ENCODE peak calls at places on chromosomes 7 and 10, in six cellular contexts. One of them, this sample, is unnamed.

GRCh38 chr10:111756541-111757061 is 427.0 kb downstream of the GPAM start:
- DNase-seq in adrenal gland: peak; percentile 30
- DNase-seq in body of pancreas: peak; percentile 43
- DNase-seq in lower lobe of right lung: peak; percentile 38
- DNase-seq in choroid plexus epithelial cell: peak; percentile 30
- DNase-seq in fibroblast of pulmonary artery: no peak
- DNase-seq in this sample: no peak

GRCh38 chr7:37208528-37208927 is 240.1 kb downstream of the ELMO1 start:
- DNase-seq in adrenal gland: peak; percentile 73
- DNase-seq in body of pancreas: peak; percentile 55
- DNase-seq in lower lobe of right lung: no peak
- DNase-seq in choroid plexus epithelial cell: peak; percentile 96
- DNase-seq in fibroblast of pulmonary artery: peak; percentile 96
- DNase-seq in this sample: peak; percentile 53

GRCh38 chr10:4008676-4009382 is 223.8 kb upstream of the KLF6 start:
- DNase-seq in adrenal gland: no peak
- DNase-seq in body of pancreas: no peak
- DNase-seq in lower lobe of right lung: no peak
- DNase-seq in choroid plexus epithelial cell: no peak
- DNase-seq in fibroblast of pulmonary artery: no peak
- DNase-seq in this sample: no peak

GRCh38 chr10:112209534-112210200 is 26.1 kb upstream of the GPAM start:
- DNase-seq in adrenal gland: peak; percentile 55
- DNase-seq in body of pancreas: no peak
- DNase-seq in lower lobe of right lung: no peak
- DNase-seq in choroid plexus epithelial cell: no peak
- DNase-seq in fibroblast of pulmonary artery: no peak
- DNase-seq in this sample: no peak

GRCh38 chr7:30470163-30470770 is 8.3 kb downstream of the NOD1 start:
- DNase-seq in adrenal gland: peak; percentile 77
- DNase-seq in body of pancreas: peak; percentile 27
- DNase-seq in lower lobe of right lung: no peak
- DNase-seq in choroid plexus epithelial cell: peak; percentile 34
- DNase-seq in fibroblast of pulmonary artery: peak; percentile 54
- DNase-seq in this sample: no peak

GRCh38 chr10:30829921-30830671 is 200.5 kb upstream of the LYZL2 start:
- DNase-seq in adrenal gland: no peak
- DNase-seq in body of pancreas: no peak
- DNase-seq in lower lobe of right lung: no peak
- DNase-seq in choroid plexus epithelial cell: peak; percentile 61
- DNase-seq in fibroblast of pulmonary artery: peak; percentile 53
- DNase-seq in this sample: no peak

GRCh38 chr10:95401704-95402469 is 111.1 kb upstream of the PDLIM1 start:
- DNase-seq in adrenal gland: no peak
- DNase-seq in body of pancreas: no peak
- DNase-seq in lower lobe of right lung: no peak
- DNase-seq in choroid plexus epithelial cell: no peak
- DNase-seq in fibroblast of pulmonary artery: no peak
- DNase-seq in this sample: no peak

GRCh38 chr10:25328361-25328760 is 153.6 kb downstream of the GPR158 start:
- DNase-seq in adrenal gland: no peak
- DNase-seq in body of pancreas: no peak
- DNase-seq in lower lobe of right lung: no peak
- DNase-seq in choroid plexus epithelial cell: no peak
- DNase-seq in fibroblast of pulmonary artery: no peak
- DNase-seq in this sample: no peak

GRCh38 chr10:35005868-35006267 is 84.3 kb downstream of the CUL2 start:
- DNase-seq in adrenal gland: no peak
- DNase-seq in body of pancreas: no peak
- DNase-seq in lower lobe of right lung: no peak
- DNase-seq in choroid plexus epithelial cell: peak; percentile 99
- DNase-seq in fibroblast of pulmonary artery: peak; percentile 99
- DNase-seq in this sample: no peak

GRCh38 chr10:92929896-92930295 is 81.6 kb downstream of the EXOC6 start:
- DNase-seq in adrenal gland: no peak
- DNase-seq in body of pancreas: no peak
- DNase-seq in lower lobe of right lung: no peak
- DNase-seq in choroid plexus epithelial cell: no peak
- DNase-seq in fibroblast of pulmonary artery: no peak
- DNase-seq in this sample: no peak

GRCh38 chr10:114648368-114648767 is 9.7 kb downstream of the ABLIM1 start:
- DNase-seq in adrenal gland: peak; percentile 82
- DNase-seq in body of pancreas: no peak
- DNase-seq in lower lobe of right lung: no peak
- DNase-seq in choroid plexus epithelial cell: peak; percentile 63
- DNase-seq in fibroblast of pulmonary artery: peak; percentile 59
- DNase-seq in this sample: no peak

GRCh38 chr10:79342811-79343541 is 4.3 kb upstream of the PPIF start:
- DNase-seq in adrenal gland: peak; percentile 47
- DNase-seq in body of pancreas: peak; percentile 65
- DNase-seq in lower lobe of right lung: no peak
- DNase-seq in choroid plexus epithelial cell: no peak
- DNase-seq in fibroblast of pulmonary artery: no peak
- DNase-seq in this sample: no peak

GRCh38 chr7:113774182-113774807 is 144.5 kb downstream of the PPP1R3A start:
- DNase-seq in adrenal gland: peak; percentile 8
- DNase-seq in body of pancreas: peak; percentile 17
- DNase-seq in lower lobe of right lung: no peak
- DNase-seq in choroid plexus epithelial cell: peak; percentile 87
- DNase-seq in fibroblast of pulmonary artery: peak; percentile 66
- DNase-seq in this sample: no peak

GRCh38 chr10:100101526-100102076 is 19.9 kb upstream of the CPN1 start:
- DNase-seq in adrenal gland: no peak
- DNase-seq in body of pancreas: no peak
- DNase-seq in lower lobe of right lung: no peak
- DNase-seq in choroid plexus epithelial cell: peak; percentile 6
- DNase-seq in fibroblast of pulmonary artery: peak; percentile 37
- DNase-seq in this sample: no peak

DNA sequence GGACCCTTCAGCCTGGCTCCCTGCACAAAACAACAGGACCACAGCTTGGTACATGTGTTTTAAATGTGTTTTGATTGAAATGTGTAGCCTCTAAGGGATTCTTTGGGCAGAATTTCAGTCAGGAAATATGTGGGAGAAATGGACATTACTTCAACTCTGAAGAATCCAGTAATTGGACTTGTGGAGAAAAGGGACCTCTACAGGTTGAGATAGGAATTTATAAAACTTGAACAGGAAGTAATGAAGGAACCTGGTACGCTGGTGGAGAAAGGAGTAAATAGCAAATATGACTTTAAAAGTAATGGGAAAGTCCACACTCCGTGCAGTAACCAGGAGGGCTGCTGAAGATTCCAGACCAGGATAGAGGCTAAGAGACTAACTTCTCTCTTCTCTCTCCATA is 220.5 kb downstream of the LHFPL3 start:
- DNase-seq in adrenal gland: no peak
- DNase-seq in body of pancreas: no peak
- DNase-seq in lower lobe of right lung: no peak
- DNase-seq in choroid plexus epithelial cell: no peak
- DNase-seq in fibroblast of pulmonary artery: no peak
- DNase-seq in this sample: no peak
- TF ChIP-seq CTCF in adrenal gland: no peak
- TF ChIP-seq CTCF in body of pancreas: peak; percentile 29
- TF ChIP-seq CTCF in lower lobe of right lung: no peak
- TF ChIP-seq CTCF in choroid plexus epithelial cell: no peak
- TF ChIP-seq CTCF in fibroblast of pulmonary artery: no peak
- TF ChIP-seq CTCF in this sample: no peak

DNA sequence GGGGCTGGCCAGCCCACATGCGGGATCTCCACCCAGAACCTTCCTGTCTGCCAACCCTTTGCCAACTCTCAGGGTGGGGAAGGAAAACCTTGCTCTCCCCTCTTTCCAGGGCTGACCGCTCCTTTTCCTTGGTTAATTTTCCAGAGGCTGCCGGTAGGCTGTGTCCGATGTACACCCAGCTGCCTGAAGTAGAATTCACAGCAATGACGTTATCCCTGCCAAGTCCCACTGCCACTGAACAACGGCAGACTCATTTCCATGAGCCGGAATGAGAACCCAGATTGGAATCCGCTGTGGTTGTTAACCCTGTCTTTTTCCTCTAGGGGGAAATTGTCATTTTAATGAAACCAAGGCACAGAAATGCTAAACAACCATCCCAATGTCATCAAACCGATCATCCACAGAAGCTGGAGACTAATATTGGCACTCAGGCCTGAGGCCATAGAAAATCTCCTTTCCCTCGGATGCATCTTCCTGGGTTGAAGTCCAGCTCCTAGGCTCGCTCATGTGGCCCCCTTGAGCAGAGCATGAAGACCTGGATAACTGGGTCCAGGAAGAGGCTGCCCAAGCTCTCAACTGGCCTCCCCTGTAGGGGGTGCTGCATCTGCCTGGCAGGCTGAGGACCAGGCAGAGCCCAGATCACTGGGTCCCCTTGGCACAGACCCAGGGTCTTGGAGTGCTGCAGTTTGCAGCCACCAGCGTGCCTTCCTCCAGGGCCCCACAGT is 30.4 kb downstream of the KLRG2 start:
- DNase-seq in adrenal gland: no peak
- DNase-seq in body of pancreas: no peak
- DNase-seq in lower lobe of right lung: no peak
- DNase-seq in choroid plexus epithelial cell: no peak
- DNase-seq in fibroblast of pulmonary artery: peak; percentile 52
- DNase-seq in this sample: no peak
- TF ChIP-seq CTCF in adrenal gland: no peak
- TF ChIP-seq CTCF in body of pancreas: no peak
- TF ChIP-seq CTCF in lower lobe of right lung: no peak
- TF ChIP-seq CTCF in choroid plexus epithelial cell: peak; percentile 19
- TF ChIP-seq CTCF in fibroblast of pulmonary artery: no peak
- TF ChIP-seq CTCF in this sample: no peak

DNA sequence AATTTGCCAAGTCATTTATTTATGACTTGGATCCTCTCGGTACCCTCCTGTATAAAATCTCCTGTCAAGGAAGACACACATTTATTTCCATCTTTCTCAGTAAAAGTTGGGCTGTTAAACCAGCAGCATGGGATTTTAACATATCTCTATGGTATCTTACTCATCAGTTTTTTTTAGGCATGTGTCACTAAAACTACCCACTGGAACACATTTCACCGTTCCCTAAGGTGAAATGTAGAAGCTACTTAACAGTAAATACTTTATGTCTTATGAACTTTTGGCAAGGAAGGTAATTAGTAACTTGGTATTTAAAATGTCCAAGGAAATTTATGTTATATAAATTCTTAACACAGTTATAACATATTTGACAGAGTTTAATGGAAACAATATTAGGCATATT is 152.5 kb upstream of the HDAC9 start:
- DNase-seq in adrenal gland: no peak
- DNase-seq in body of pancreas: no peak
- DNase-seq in lower lobe of right lung: no peak
- DNase-seq in choroid plexus epithelial cell: no peak
- DNase-seq in fibroblast of pulmonary artery: no peak
- DNase-seq in this sample: no peak
- TF ChIP-seq CTCF in adrenal gland: no peak
- TF ChIP-seq CTCF in body of pancreas: no peak
- TF ChIP-seq CTCF in lower lobe of right lung: no peak
- TF ChIP-seq CTCF in choroid plexus epithelial cell: no peak
- TF ChIP-seq CTCF in fibroblast of pulmonary artery: no peak
- TF ChIP-seq CTCF in this sample: no peak

GRCh38 chr10:59384761-59385160 is 22.4 kb upstream of the FAM13C start:
- DNase-seq in adrenal gland: no peak
- DNase-seq in body of pancreas: no peak
- DNase-seq in lower lobe of right lung: no peak
- DNase-seq in choroid plexus epithelial cell: no peak
- DNase-seq in fibroblast of pulmonary artery: no peak
- DNase-seq in this sample: no peak

GRCh38 chr10:59387951-59388431 is 25.6 kb upstream of the FAM13C start:
- DNase-seq in adrenal gland: no peak
- DNase-seq in body of pancreas: no peak
- DNase-seq in lower lobe of right lung: no peak
- DNase-seq in choroid plexus epithelial cell: peak; percentile 82
- DNase-seq in fibroblast of pulmonary artery: peak; percentile 90
- DNase-seq in this sample: no peak

GRCh38 chr10:59391060-59391459 is 28.7 kb upstream of the FAM13C start:
- DNase-seq in adrenal gland: no peak
- DNase-seq in body of pancreas: no peak
- DNase-seq in lower lobe of right lung: no peak
- DNase-seq in choroid plexus epithelial cell: no peak
- DNase-seq in fibroblast of pulmonary artery: no peak
- DNase-seq in this sample: no peak

GRCh38 chr10:59383908-59384307 is 21.6 kb upstream of the FAM13C start:
- DNase-seq in adrenal gland: no peak
- DNase-seq in body of pancreas: no peak
- DNase-seq in lower lobe of right lung: no peak
- DNase-seq in choroid plexus epithelial cell: no peak
- DNase-seq in fibroblast of pulmonary artery: no peak
- DNase-seq in this sample: no peak

GRCh38 chr10:59388577-59388976 is 26.2 kb upstream of the FAM13C start:
- DNase-seq in adrenal gland: no peak
- DNase-seq in body of pancreas: no peak
- DNase-seq in lower lobe of right lung: no peak
- DNase-seq in choroid plexus epithelial cell: no peak
- DNase-seq in fibroblast of pulmonary artery: no peak
- DNase-seq in this sample: no peak
- TF ChIP-seq CTCF in adrenal gland: no peak
- TF ChIP-seq CTCF in body of pancreas: no peak
- TF ChIP-seq CTCF in lower lobe of right lung: no peak
- TF ChIP-seq CTCF in choroid plexus epithelial cell: no peak
- TF ChIP-seq CTCF in fibroblast of pulmonary artery: no peak
- TF ChIP-seq CTCF in this sample: no peak

GRCh38 chr7:49845626-49846025 is 72.2 kb downstream of the VWC2 start:
- DNase-seq in adrenal gland: no peak
- DNase-seq in body of pancreas: no peak
- DNase-seq in lower lobe of right lung: no peak
- DNase-seq in choroid plexus epithelial cell: no peak
- DNase-seq in fibroblast of pulmonary artery: no peak
- DNase-seq in this sample: no peak

GRCh38 chr7:49852619-49853462 is 79.4 kb downstream of the VWC2 start:
- DNase-seq in adrenal gland: peak; percentile 20
- DNase-seq in body of pancreas: peak; percentile 47
- DNase-seq in lower lobe of right lung: no peak
- DNase-seq in choroid plexus epithelial cell: peak; percentile 61
- DNase-seq in fibroblast of pulmonary artery: peak; percentile 52
- DNase-seq in this sample: no peak

GRCh38 chr7:49855281-49855980 is 82.0 kb downstream of the VWC2 start:
- DNase-seq in adrenal gland: no peak
- DNase-seq in body of pancreas: no peak
- DNase-seq in lower lobe of right lung: no peak
- DNase-seq in choroid plexus epithelial cell: no peak
- DNase-seq in fibroblast of pulmonary artery: no peak
- DNase-seq in this sample: no peak

GRCh38 chr7:49848211-49848841 is 74.9 kb downstream of the VWC2 start:
- DNase-seq in adrenal gland: no peak
- DNase-seq in body of pancreas: no peak
- DNase-seq in lower lobe of right lung: no peak
- DNase-seq in choroid plexus epithelial cell: no peak
- DNase-seq in fibroblast of pulmonary artery: no peak
- DNase-seq in this sample: no peak

GRCh38 chr7:49850921-49851613 is 77.6 kb downstream of the VWC2 start:
- DNase-seq in adrenal gland: no peak
- DNase-seq in body of pancreas: no peak
- DNase-seq in lower lobe of right lung: no peak
- DNase-seq in choroid plexus epithelial cell: no peak
- DNase-seq in fibroblast of pulmonary artery: no peak
- DNase-seq in this sample: no peak
- TF ChIP-seq CTCF in adrenal gland: no peak
- TF ChIP-seq CTCF in body of pancreas: no peak
- TF ChIP-seq CTCF in lower lobe of right lung: no peak
- TF ChIP-seq CTCF in choroid plexus epithelial cell: no peak
- TF ChIP-seq CTCF in fibroblast of pulmonary artery: no peak
- TF ChIP-seq CTCF in this sample: no peak

GRCh38 chr7:103887853-103888602 is 101.4 kb downstream of the RELN start:
- DNase-seq in adrenal gland: no peak
- DNase-seq in body of pancreas: no peak
- DNase-seq in lower lobe of right lung: no peak
- DNase-seq in choroid plexus epithelial cell: no peak
- DNase-seq in fibroblast of pulmonary artery: no peak
- DNase-seq in this sample: no peak
- TF ChIP-seq CTCF in adrenal gland: no peak
- TF ChIP-seq CTCF in body of pancreas: no peak
- TF ChIP-seq CTCF in lower lobe of right lung: no peak
- TF ChIP-seq CTCF in choroid plexus epithelial cell: peak; percentile 18
- TF ChIP-seq CTCF in fibroblast of pulmonary artery: no peak
- TF ChIP-seq CTCF in this sample: no peak

This sample was measured in CD14-positive monocyte.